ENCODE peak calls at places on chromosome 6, in five cellular contexts. H is mesendoderm, P is IMR-90, D is H1, C is neuronal stem cell. Q is an unnamed sample.

GRCh38 chr6:113856011-113856551 is 1.1 kb upstream of the MARCKS start:
- DNase-seq in D (no peak), H (peak; percentile 63), P (peak; percentile 66), C (peak; percentile 39), Q (peak; percentile 77)

GRCh38 chr6:97322811-97323210 is 39.8 kb upstream of the MMS22L start:
- DNase-seq in C (no peak), D (no peak), P (peak; percentile 52), H (no peak), Q (no peak)

GRCh38 chr6:28767691-28768090 is 156.1 kb downstream of the TRIM27 start:
- DNase-seq in D (no peak), P (no peak), C (no peak), H (no peak), Q (no peak)

GRCh38 chr6:169803291-169803811 is 51.9 kb downstream of the ERMARD start:
- DNase-seq in P (no peak), D (peak; percentile 16), H (no peak), C (no peak), Q (no peak)

GRCh38 chr6:291148-291696 is 1.1 kb upstream of the DUSP22 start:
- DNase-seq in H (peak; percentile 28), C (no peak), P (no peak), D (peak; percentile 42), Q (no peak)

GRCh38 chr6:35391240-35391968 is 49.0 kb downstream of the PPARD start:
- DNase-seq in C (no peak), P (peak; percentile 97), D (no peak), H (no peak), Q (peak; percentile 53)

GRCh38 chr6:170229396-170229795 is 61.5 kb downstream of the DLL1 start:
- DNase-seq in C (no peak), D (no peak), P (no peak), H (no peak), Q (no peak)

GRCh38 chr6:55777461-55777860 is 97.9 kb downstream of the BMP5 start:
- DNase-seq in P (peak; percentile 8), H (no peak), D (no peak), C (no peak), Q (no peak)

DNA sequence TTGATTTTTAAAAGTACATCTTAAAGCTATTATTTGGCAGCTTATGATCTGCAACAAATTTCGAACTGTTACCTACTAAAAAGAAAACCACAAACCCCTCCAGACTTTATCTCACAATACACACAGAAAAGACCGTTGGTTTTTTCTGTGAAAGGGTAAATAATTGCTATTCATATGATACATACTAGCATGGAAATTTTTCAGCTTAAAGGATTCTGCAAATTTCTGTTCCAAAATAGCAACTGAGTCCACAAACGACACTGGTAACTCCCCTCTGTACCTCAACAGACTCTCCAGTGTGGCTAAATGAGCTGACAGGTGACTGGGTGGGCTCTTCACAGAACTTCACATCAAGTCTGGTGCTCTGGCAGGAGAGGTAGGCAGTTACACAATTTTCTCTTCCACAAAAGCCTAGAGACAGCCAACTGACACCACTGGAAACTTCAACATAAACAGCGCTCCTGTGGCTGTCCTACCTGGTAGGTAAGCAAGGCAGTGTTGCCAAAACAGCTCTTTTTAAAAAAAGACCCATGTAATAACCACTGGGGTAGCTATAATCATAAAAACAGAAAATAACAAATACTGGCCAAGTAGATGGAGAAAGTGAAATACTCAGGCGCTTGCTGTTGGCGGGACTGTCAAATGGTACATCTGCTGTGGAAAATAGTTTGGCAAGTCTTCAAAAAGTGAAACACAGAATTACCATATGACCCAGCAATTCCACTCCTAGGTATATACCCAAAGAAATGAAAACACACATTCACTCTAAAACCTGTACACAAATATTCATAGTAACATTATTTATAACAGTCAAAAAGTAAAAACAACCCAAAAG is 37.8 kb downstream of the ELOVL5 start:
- DNase-seq in D (no peak), P (no peak), H (no peak), C (no peak), Q (no peak)
- H3K4me1 ChIP-seq in D (peaks cover 2% of the 10 kb centered on the region), P (peaks cover 7% of the 10 kb centered on the region), H (no peaks in the 10 kb centered on the region), C (no peaks in the 10 kb centered on the region), Q (peaks cover 3% of the 10 kb centered on the region)

GRCh38 chr6:161444966-161445799 is 171.3 kb upstream of the AGPAT4 start:
- DNase-seq in C (no peak), P (peak; percentile 16), H (no peak), D (no peak), Q (peak; percentile 25)
- H4K8ac ChIP-seq in C (no peak overlapping the region), P (no peak overlapping the region), H (no peak overlapping the region), D (peak overlapping the region; percentile 31), Q (peak overlapping the region; percentile 57)

GRCh38 chr6:159375014-159375413 is 205.8 kb downstream of the FNDC1 start:
- DNase-seq in D (no peak), H (no peak), C (no peak), P (no peak), Q (no peak)

GRCh38 chr6:159378361-159378760 is 209.2 kb downstream of the FNDC1 start:
- DNase-seq in D (no peak), P (no peak), C (no peak), H (no peak), Q (no peak)

GRCh38 chr6:159376443-159377182 is 207.4 kb downstream of the FNDC1 start:
- DNase-seq in P (no peak), C (no peak), D (no peak), H (no peak), Q (no peak)

GRCh38 chr6:159380104-159380503 is 210.9 kb downstream of the FNDC1 start:
- DNase-seq in C (no peak), D (no peak), H (no peak), P (no peak), Q (no peak)
- H3K4me1 ChIP-seq in C (peaks cover 3% of the 10 kb centered on the region), D (no peaks in the 10 kb centered on the region), H (no peaks in the 10 kb centered on the region), P (no peaks in the 10 kb centered on the region), Q (no peaks in the 10 kb centered on the region)

GRCh38 chr6:140269766-140270165 is 895.3 kb upstream of the CITED2 start:
- DNase-seq in H (no peak), D (no peak), C (no peak), P (no peak), Q (no peak)
- H4K8ac ChIP-seq in H (no peak overlapping the region), D (no peak overlapping the region), C (no peak overlapping the region), P (peak overlapping the region; percentile 22), Q (peak overlapping the region; percentile 63)

DNA sequence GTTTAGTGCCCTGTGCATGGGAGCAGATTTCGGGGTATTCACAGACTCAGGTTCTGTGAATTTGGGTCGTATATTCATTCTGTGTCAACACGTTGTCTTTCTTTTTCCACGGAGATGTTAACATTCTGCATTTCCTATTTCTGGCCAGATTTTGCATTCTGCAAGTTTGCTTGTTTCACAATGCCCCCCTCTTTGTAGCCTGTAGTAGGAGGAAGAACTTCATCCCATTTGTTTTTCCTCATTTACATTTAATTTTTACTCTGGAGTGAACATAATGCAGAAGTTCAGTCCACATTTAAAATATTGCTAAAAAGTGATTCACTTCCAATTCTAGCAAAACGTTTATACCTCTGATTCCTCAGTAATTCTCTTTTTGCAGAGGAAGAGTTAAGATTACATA is 13.0 kb downstream of the TAGAP start:
- DNase-seq in H (no peak), C (no peak), D (no peak), P (no peak), Q (no peak)
- H3K4me1 ChIP-seq in H (no peaks in the 10 kb centered on the region), C (no peaks in the 10 kb centered on the region), D (no peaks in the 10 kb centered on the region), P (no peaks in the 10 kb centered on the region), Q (no peaks in the 10 kb centered on the region)

DNA sequence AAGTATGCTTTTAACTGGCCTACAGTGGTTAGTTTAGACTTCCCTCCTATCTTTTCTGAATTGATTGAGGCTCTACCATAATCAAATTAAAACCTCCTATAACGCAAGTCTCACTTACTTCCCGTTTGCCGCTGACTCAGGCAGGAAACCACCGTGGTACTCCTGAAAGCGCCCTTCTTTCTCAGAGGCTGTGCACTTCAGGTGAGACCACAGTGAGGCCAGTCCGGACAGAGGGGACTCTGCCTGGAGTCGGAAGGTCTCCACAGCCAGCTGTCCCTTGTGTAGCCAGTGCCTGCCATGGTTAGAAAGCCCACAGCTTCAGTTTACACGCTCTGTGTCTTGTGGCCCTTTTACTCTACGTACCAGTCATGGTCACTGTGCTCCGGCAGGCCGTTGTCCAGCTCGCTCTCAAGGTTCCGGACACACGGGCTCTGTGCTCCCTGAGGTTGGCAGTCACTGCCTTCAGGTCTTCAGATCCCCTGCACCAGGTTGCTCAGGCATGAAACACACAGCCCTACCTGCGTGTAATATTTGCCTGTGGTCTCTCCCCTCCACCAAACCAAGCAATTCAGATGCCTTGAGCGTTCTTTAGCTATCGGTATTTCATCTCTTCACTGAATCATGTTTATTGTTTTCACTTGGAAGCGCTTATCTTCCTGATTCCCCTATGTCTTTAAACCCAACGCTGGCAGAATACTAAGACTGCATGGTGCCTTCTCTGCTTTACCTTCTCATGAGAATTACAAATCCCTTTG is 178.8 kb downstream of the SMOC2 start:
- DNase-seq in D (no peak), P (no peak), C (no peak), H (no peak), Q (no peak)
- H4K8ac ChIP-seq in D (no peak overlapping the region), P (no peak overlapping the region), C (no peak overlapping the region), H (no peak overlapping the region), Q (no peak overlapping the region)

DNA sequence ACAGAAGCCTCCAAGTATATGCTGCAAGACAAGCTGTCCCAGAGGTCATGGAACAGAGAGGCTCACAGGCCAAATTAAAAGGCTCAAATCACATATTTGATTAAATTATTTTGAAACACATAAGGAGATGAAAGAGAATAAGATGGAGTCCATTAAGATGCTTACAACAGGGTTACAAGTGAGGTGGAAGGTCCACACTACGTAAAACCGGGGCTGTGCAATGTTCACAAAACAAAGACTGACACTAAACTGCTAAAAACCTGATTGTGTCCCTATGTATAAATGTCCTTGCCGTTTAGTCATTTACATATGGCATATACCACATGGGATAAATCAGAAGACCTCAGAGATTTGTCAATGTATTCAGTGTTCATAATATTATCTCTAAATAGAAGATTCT is 51.7 kb upstream of the RIPOR2 start:
- DNase-seq in H (no peak), P (no peak), C (no peak), D (no peak), Q (no peak)
- H3K4me1 ChIP-seq in H (no peaks in the 10 kb centered on the region), P (peaks cover 5% of the 10 kb centered on the region), C (peaks cover 22% of the 10 kb centered on the region), D (peaks cover 10% of the 10 kb centered on the region), Q (no peaks in the 10 kb centered on the region)

GRCh38 chr6:26538572-26538902 is 371 bp downstream of the HMGN4 start:
- DNase-seq in D (no peak), C (no peak), H (peak; percentile 85), P (peak; percentile 12), Q (no peak)

GRCh38 chr6:26537160-26537845 is 863 bp upstream of the HMGN4 start:
- DNase-seq in P (peak; percentile 96), C (peak; percentile 85), D (peak; percentile 98), H (peak; percentile 99), Q (peak; percentile 91)

GRCh38 chr6:26538936-26539615 is 910 bp downstream of the HMGN4 start:
- DNase-seq in P (no peak), H (no peak), C (no peak), D (peak; percentile 27), Q (peak; percentile 33)

GRCh38 chr6:26536571-26537159 is 1.5 kb upstream of the HMGN4 start:
- DNase-seq in C (peak; percentile 35), D (no peak), H (peak; percentile 77), P (peak; percentile 77), Q (peak; percentile 82)

DNA sequence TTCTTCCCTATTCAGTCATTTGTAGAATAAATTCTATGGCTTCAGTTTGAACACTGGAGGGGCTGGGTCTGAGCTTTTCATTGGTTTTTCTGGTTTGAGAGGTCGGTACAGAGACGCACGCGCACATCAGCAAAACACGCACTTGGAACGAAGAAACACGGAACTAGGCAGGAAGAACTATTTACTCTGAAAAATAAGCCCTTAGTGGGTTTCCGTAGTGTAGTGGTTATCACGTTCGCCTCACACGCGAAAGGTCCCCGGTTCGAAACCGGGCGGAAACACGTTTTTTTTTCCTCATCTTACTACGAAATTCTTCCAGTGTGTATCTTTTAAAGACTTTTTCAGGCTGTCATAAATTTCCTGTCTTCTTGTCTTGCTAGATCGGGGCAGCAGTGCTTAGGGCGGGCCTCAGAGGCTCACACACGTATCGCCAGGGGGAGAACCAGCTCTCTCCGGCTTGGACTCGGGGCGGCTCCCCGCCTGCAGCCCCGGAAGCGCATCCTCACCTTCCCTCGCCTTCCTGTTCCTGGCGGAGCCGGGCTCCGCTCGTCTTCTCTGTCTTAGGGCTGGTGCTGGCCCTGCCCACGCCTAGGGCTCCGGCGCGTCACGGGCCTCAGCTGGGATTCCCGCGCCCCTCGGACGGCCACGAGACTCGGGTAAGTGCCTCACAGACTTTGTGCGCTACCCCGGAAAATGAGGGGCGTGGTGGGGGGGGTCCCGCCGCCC is at the start of gene HMGN4:
- DNase-seq in H (peak; percentile 97), D (peak; percentile 87), C (peak; percentile 87), P (peak; percentile 90), Q (peak; percentile 95)
- H4K8ac ChIP-seq in H (no peak within 1 kb of the TSS), D (peak within 1 kb of the TSS; percentile 72), C (no peak within 1 kb of the TSS), P (peak within 1 kb of the TSS; percentile 99), Q (peak within 1 kb of the TSS; percentile 87)

Q was measured in mesenchymal stem cell.